ENCODE peak calls at places on chromosomes 16 and 17, in ten cellular contexts. One of them, this sample, is unnamed.

GRCh38 chr17:65813306-65813705 is 251.9 kb upstream of the AXIN2 start:
- DNase-seq in IMR-90: peak; percentile 6
- DNase-seq in left lung: no peak
- DNase-seq in cardiac fibroblast: no peak
- DNase-seq in heart right ventricle: no peak
- DNase-seq in mammary epithelial cell: no peak
- DNase-seq in CD8-positive, alpha-beta T cell: no peak
- DNase-seq in endothelial cell of umbilical vein: no peak
- DNase-seq in suprapubic skin: no peak
- DNase-seq in fibroblast of mammary gland: no peak
- DNase-seq in this sample: no peak

GRCh38 chr16:27363797-27364196 is 38.2 kb upstream of the IL21R start:
- DNase-seq in left lung: no peak
- DNase-seq in CD8-positive, alpha-beta T cell: no peak
- DNase-seq in fibroblast of mammary gland: peak; percentile 11
- DNase-seq in suprapubic skin: no peak
- DNase-seq in mammary epithelial cell: peak; percentile 29
- DNase-seq in cardiac fibroblast: no peak
- DNase-seq in endothelial cell of umbilical vein: peak; percentile 20
- DNase-seq in heart right ventricle: no peak
- DNase-seq in IMR-90: no peak
- DNase-seq in this sample: no peak

GRCh38 chr17:81666092-81666341 is 388 bp downstream of the OXLD1 start:
- DNase-seq in suprapubic skin: no peak
- DNase-seq in heart right ventricle: no peak
- DNase-seq in left lung: no peak
- DNase-seq in IMR-90: peak; percentile 9
- DNase-seq in mammary epithelial cell: no peak
- DNase-seq in endothelial cell of umbilical vein: no peak
- DNase-seq in CD8-positive, alpha-beta T cell: no peak
- DNase-seq in fibroblast of mammary gland: no peak
- DNase-seq in cardiac fibroblast: no peak
- DNase-seq in this sample: no peak

GRCh38 chr17:34979153-34979552 is 1.2 kb upstream of the LIG3 start:
- DNase-seq in cardiac fibroblast: no peak
- DNase-seq in heart right ventricle: no peak
- DNase-seq in left lung: no peak
- DNase-seq in suprapubic skin: no peak
- DNase-seq in mammary epithelial cell: no peak
- DNase-seq in fibroblast of mammary gland: no peak
- DNase-seq in IMR-90: no peak
- DNase-seq in CD8-positive, alpha-beta T cell: no peak
- DNase-seq in endothelial cell of umbilical vein: no peak
- DNase-seq in this sample: no peak

GRCh38 chr17:41329279-41329925 is 13.9 kb upstream of the KRTAP17-1 start:
- DNase-seq in fibroblast of mammary gland: peak; percentile 55
- DNase-seq in mammary epithelial cell: peak; percentile 52
- DNase-seq in suprapubic skin: peak; percentile 52
- DNase-seq in IMR-90: peak; percentile 56
- DNase-seq in heart right ventricle: peak; percentile 35
- DNase-seq in left lung: peak; percentile 74
- DNase-seq in endothelial cell of umbilical vein: peak; percentile 44
- DNase-seq in cardiac fibroblast: peak; percentile 43
- DNase-seq in CD8-positive, alpha-beta T cell: no peak
- DNase-seq in this sample: no peak

GRCh38 chr17:3799181-3799627 is 1.8 kb downstream of the ITGAE start:
- DNase-seq in suprapubic skin: no peak
- DNase-seq in mammary epithelial cell: no peak
- DNase-seq in endothelial cell of umbilical vein: no peak
- DNase-seq in heart right ventricle: no peak
- DNase-seq in left lung: no peak
- DNase-seq in IMR-90: no peak
- DNase-seq in cardiac fibroblast: no peak
- DNase-seq in CD8-positive, alpha-beta T cell: no peak
- DNase-seq in fibroblast of mammary gland: no peak
- DNase-seq in this sample: no peak

GRCh38 chr17:61285483-61286320 is 113.9 kb upstream of the TBX2 start:
- DNase-seq in heart right ventricle: peak; percentile 56
- DNase-seq in endothelial cell of umbilical vein: no peak
- DNase-seq in IMR-90: peak; percentile 98
- DNase-seq in CD8-positive, alpha-beta T cell: no peak
- DNase-seq in left lung: no peak
- DNase-seq in mammary epithelial cell: peak; percentile 60
- DNase-seq in cardiac fibroblast: peak; percentile 75
- DNase-seq in suprapubic skin: no peak
- DNase-seq in fibroblast of mammary gland: peak; percentile 99
- DNase-seq in this sample: no peak

GRCh38 chr17:8041980-8042379 is 3.1 kb downstream of the ALOX15B start:
- DNase-seq in suprapubic skin: no peak
- DNase-seq in left lung: no peak
- DNase-seq in fibroblast of mammary gland: peak; percentile 24
- DNase-seq in IMR-90: no peak
- DNase-seq in cardiac fibroblast: no peak
- DNase-seq in heart right ventricle: no peak
- DNase-seq in mammary epithelial cell: no peak
- DNase-seq in CD8-positive, alpha-beta T cell: no peak
- DNase-seq in endothelial cell of umbilical vein: no peak
- DNase-seq in this sample: no peak

GRCh38 chr17:82963104-82963950 is 116.1 kb upstream of the METRNL start:
- DNase-seq in fibroblast of mammary gland: peak; percentile 70
- DNase-seq in IMR-90: peak; percentile 77
- DNase-seq in cardiac fibroblast: peak; percentile 83
- DNase-seq in left lung: peak; percentile 93
- DNase-seq in CD8-positive, alpha-beta T cell: no peak
- DNase-seq in mammary epithelial cell: peak; percentile 17
- DNase-seq in suprapubic skin: peak; percentile 89
- DNase-seq in heart right ventricle: peak; percentile 82
- DNase-seq in endothelial cell of umbilical vein: peak; percentile 76
- DNase-seq in this sample: peak; percentile 89

GRCh38 chr16:4944333-4945281 is 7.7 kb upstream of the PPL start:
- DNase-seq in IMR-90: peak; percentile 97
- DNase-seq in endothelial cell of umbilical vein: peak; percentile 98
- DNase-seq in fibroblast of mammary gland: peak; percentile 98
- DNase-seq in heart right ventricle: peak; percentile 86
- DNase-seq in suprapubic skin: peak; percentile 96
- DNase-seq in cardiac fibroblast: peak; percentile 99
- DNase-seq in left lung: peak; percentile 95
- DNase-seq in mammary epithelial cell: peak; percentile 95
- DNase-seq in CD8-positive, alpha-beta T cell: no peak
- DNase-seq in this sample: peak; percentile 97

GRCh38 chr16:83940630-83941378 is 12.2 kb upstream of the OSGIN1 start:
- DNase-seq in mammary epithelial cell: no peak
- DNase-seq in left lung: peak; percentile 58
- DNase-seq in heart right ventricle: no peak
- DNase-seq in suprapubic skin: no peak
- DNase-seq in cardiac fibroblast: no peak
- DNase-seq in IMR-90: no peak
- DNase-seq in fibroblast of mammary gland: no peak
- DNase-seq in endothelial cell of umbilical vein: no peak
- DNase-seq in CD8-positive, alpha-beta T cell: no peak
- DNase-seq in this sample: no peak

GRCh38 chr16:69860233-69861231 is 90.6 kb upstream of the CLEC18A start:
- DNase-seq in mammary epithelial cell: no peak
- DNase-seq in suprapubic skin: no peak
- DNase-seq in heart right ventricle: no peak
- DNase-seq in endothelial cell of umbilical vein: no peak
- DNase-seq in IMR-90: no peak
- DNase-seq in CD8-positive, alpha-beta T cell: no peak
- DNase-seq in fibroblast of mammary gland: no peak
- DNase-seq in left lung: no peak
- DNase-seq in cardiac fibroblast: no peak
- DNase-seq in this sample: no peak

GRCh38 chr16:49811630-49812334 is 44.1 kb downstream of the ZNF423 start:
- DNase-seq in cardiac fibroblast: peak; percentile 45
- DNase-seq in CD8-positive, alpha-beta T cell: no peak
- DNase-seq in mammary epithelial cell: no peak
- DNase-seq in left lung: no peak
- DNase-seq in fibroblast of mammary gland: no peak
- DNase-seq in suprapubic skin: no peak
- DNase-seq in IMR-90: no peak
- DNase-seq in endothelial cell of umbilical vein: no peak
- DNase-seq in heart right ventricle: no peak
- DNase-seq in this sample: no peak

GRCh38 chr17:72404872-72405271 is 284.1 kb downstream of the SOX9 start:
- DNase-seq in left lung: no peak
- DNase-seq in suprapubic skin: no peak
- DNase-seq in endothelial cell of umbilical vein: no peak
- DNase-seq in fibroblast of mammary gland: peak; percentile 72
- DNase-seq in IMR-90: peak; percentile 86
- DNase-seq in mammary epithelial cell: no peak
- DNase-seq in heart right ventricle: no peak
- DNase-seq in cardiac fibroblast: peak; percentile 47
- DNase-seq in CD8-positive, alpha-beta T cell: no peak
- DNase-seq in this sample: no peak

GRCh38 chr17:62913971-62914370 is 52.1 kb upstream of the TANC2 start:
- DNase-seq in IMR-90: no peak
- DNase-seq in heart right ventricle: no peak
- DNase-seq in left lung: no peak
- DNase-seq in endothelial cell of umbilical vein: no peak
- DNase-seq in fibroblast of mammary gland: no peak
- DNase-seq in CD8-positive, alpha-beta T cell: no peak
- DNase-seq in mammary epithelial cell: no peak
- DNase-seq in suprapubic skin: no peak
- DNase-seq in cardiac fibroblast: no peak
- DNase-seq in this sample: no peak

GRCh38 chr17:8599351-8600011 is 31.0 kb downstream of the MYH10 start:
- DNase-seq in heart right ventricle: no peak
- DNase-seq in mammary epithelial cell: no peak
- DNase-seq in IMR-90: no peak
- DNase-seq in suprapubic skin: no peak
- DNase-seq in cardiac fibroblast: no peak
- DNase-seq in endothelial cell of umbilical vein: no peak
- DNase-seq in fibroblast of mammary gland: no peak
- DNase-seq in CD8-positive, alpha-beta T cell: no peak
- DNase-seq in left lung: no peak
- DNase-seq in this sample: no peak

GRCh38 chr16:49576173-49576494 is 202.5 kb downstream of the C16orf78 start:
- DNase-seq in cardiac fibroblast: no peak
- DNase-seq in mammary epithelial cell: no peak
- DNase-seq in CD8-positive, alpha-beta T cell: no peak
- DNase-seq in IMR-90: no peak
- DNase-seq in suprapubic skin: no peak
- DNase-seq in heart right ventricle: no peak
- DNase-seq in left lung: no peak
- DNase-seq in endothelial cell of umbilical vein: no peak
- DNase-seq in fibroblast of mammary gland: no peak
- DNase-seq in this sample: no peak

GRCh38 chr16:81997738-81998137 is 13.5 kb downstream of the SDR42E1 start:
- DNase-seq in cardiac fibroblast: peak; percentile 54
- DNase-seq in endothelial cell of umbilical vein: peak; percentile 90
- DNase-seq in CD8-positive, alpha-beta T cell: no peak
- DNase-seq in fibroblast of mammary gland: peak; percentile 57
- DNase-seq in IMR-90: peak; percentile 81
- DNase-seq in left lung: no peak
- DNase-seq in mammary epithelial cell: peak; percentile 69
- DNase-seq in suprapubic skin: no peak
- DNase-seq in heart right ventricle: no peak
- DNase-seq in this sample: no peak

GRCh38 chr16:1564325-1564724 is 30.9 kb downstream of the TMEM204 start:
- DNase-seq in mammary epithelial cell: no peak
- DNase-seq in cardiac fibroblast: no peak
- DNase-seq in suprapubic skin: no peak
- DNase-seq in endothelial cell of umbilical vein: no peak
- DNase-seq in left lung: no peak
- DNase-seq in IMR-90: no peak
- DNase-seq in heart right ventricle: no peak
- DNase-seq in CD8-positive, alpha-beta T cell: no peak
- DNase-seq in fibroblast of mammary gland: no peak
- DNase-seq in this sample: no peak
- TF ChIP-seq CTCF in mammary epithelial cell: peak; percentile 18
- TF ChIP-seq CTCF in cardiac fibroblast: peak; percentile 24
- TF ChIP-seq CTCF in suprapubic skin: no peak
- TF ChIP-seq CTCF in endothelial cell of umbilical vein: peak; percentile 48
- TF ChIP-seq CTCF in left lung: no peak
- TF ChIP-seq CTCF in IMR-90: peak; percentile 15
- TF ChIP-seq CTCF in heart right ventricle: peak; percentile 20
- TF ChIP-seq CTCF in CD8-positive, alpha-beta T cell: no peak
- TF ChIP-seq CTCF in fibroblast of mammary gland: peak; percentile 11
- TF ChIP-seq CTCF in this sample: no peak

GRCh38 chr16:813916-814412 is 13.4 kb upstream of the GNG13 start:
- DNase-seq in IMR-90: no peak
- DNase-seq in heart right ventricle: no peak
- DNase-seq in mammary epithelial cell: no peak
- DNase-seq in endothelial cell of umbilical vein: no peak
- DNase-seq in cardiac fibroblast: no peak
- DNase-seq in left lung: no peak
- DNase-seq in suprapubic skin: no peak
- DNase-seq in CD8-positive, alpha-beta T cell: no peak
- DNase-seq in fibroblast of mammary gland: no peak
- DNase-seq in this sample: no peak
- H3K4me3 ChIP-seq in IMR-90: no peak overlapping the region
- H3K4me3 ChIP-seq in heart right ventricle: no peak overlapping the region
- H3K4me3 ChIP-seq in mammary epithelial cell: no peak overlapping the region
- H3K4me3 ChIP-seq in endothelial cell of umbilical vein: no peak overlapping the region
- H3K4me3 ChIP-seq in cardiac fibroblast: no peak overlapping the region
- H3K4me3 ChIP-seq in left lung: no peak overlapping the region
- H3K4me3 ChIP-seq in suprapubic skin: peak overlapping the region; percentile 24
- H3K4me3 ChIP-seq in CD8-positive, alpha-beta T cell: no peak overlapping the region
- H3K4me3 ChIP-seq in fibroblast of mammary gland: no peak overlapping the region
- H3K4me3 ChIP-seq in this sample: no peak overlapping the region

GRCh38 chr16:23235176-23235575 is 52.6 kb downstream of the SCNN1G start:
- DNase-seq in mammary epithelial cell: no peak
- DNase-seq in left lung: no peak
- DNase-seq in heart right ventricle: no peak
- DNase-seq in fibroblast of mammary gland: no peak
- DNase-seq in CD8-positive, alpha-beta T cell: no peak
- DNase-seq in suprapubic skin: no peak
- DNase-seq in cardiac fibroblast: no peak
- DNase-seq in endothelial cell of umbilical vein: no peak
- DNase-seq in IMR-90: no peak
- DNase-seq in this sample: no peak
- TF ChIP-seq CTCF in mammary epithelial cell: no peak
- TF ChIP-seq CTCF in left lung: no peak
- TF ChIP-seq CTCF in heart right ventricle: no peak
- TF ChIP-seq CTCF in fibroblast of mammary gland: no peak
- TF ChIP-seq CTCF in CD8-positive, alpha-beta T cell: no peak
- TF ChIP-seq CTCF in suprapubic skin: no peak
- TF ChIP-seq CTCF in cardiac fibroblast: no peak
- TF ChIP-seq CTCF in endothelial cell of umbilical vein: no peak
- TF ChIP-seq CTCF in IMR-90: no peak
- TF ChIP-seq CTCF in this sample: no peak

DNA sequence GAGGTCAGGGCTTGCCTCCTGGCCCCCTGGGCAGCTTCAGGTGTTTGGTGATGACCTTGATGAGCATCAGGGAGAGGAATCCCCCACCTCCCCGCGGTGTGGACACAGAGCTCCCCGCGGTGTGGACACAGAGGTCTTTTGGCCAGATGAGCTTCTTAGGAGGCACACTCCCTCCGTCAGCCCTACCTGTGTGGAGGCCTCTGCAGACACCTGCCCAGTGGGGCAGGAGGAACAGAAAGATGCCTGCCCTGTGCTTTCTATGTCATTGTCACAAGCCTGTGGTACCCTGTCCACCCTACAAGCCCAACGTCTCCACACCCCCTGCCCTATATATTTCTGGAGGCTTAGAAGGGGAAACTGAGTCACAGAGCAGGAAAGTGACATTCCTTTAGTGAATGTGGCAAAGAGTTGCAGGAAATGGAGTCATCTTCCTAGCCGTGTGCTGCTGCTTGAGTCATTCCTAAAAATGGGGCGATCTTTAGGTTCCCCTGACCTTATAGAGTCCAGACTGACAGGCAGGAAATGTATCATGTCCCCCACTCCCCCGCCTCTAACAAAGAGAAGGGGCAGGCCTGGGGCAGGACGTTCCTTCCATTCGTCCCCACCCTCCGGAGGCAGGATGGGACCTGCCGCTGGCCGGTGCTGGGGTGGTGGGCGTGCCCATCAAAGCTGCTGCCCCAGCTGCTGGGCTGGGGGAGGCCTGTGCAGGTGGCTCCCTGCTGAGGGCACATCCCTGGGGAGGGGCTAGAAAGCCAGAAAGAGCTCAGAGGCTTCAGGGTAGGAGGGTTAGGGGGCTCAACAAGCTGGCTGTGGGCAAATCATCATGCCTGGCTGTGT is 987 bp upstream of the C16orf74 start:
- DNase-seq in IMR-90: peak; percentile 58
- DNase-seq in mammary epithelial cell: peak; percentile 88
- DNase-seq in left lung: no peak
- DNase-seq in heart right ventricle: no peak
- DNase-seq in endothelial cell of umbilical vein: peak; percentile 53
- DNase-seq in CD8-positive, alpha-beta T cell: no peak
- DNase-seq in fibroblast of mammary gland: no peak
- DNase-seq in suprapubic skin: no peak
- DNase-seq in cardiac fibroblast: no peak
- DNase-seq in this sample: no peak
- H3K4me3 ChIP-seq in IMR-90: no peak overlapping the region
- H3K4me3 ChIP-seq in mammary epithelial cell: peak overlapping the region; percentile 50
- H3K4me3 ChIP-seq in left lung: no peak overlapping the region
- H3K4me3 ChIP-seq in heart right ventricle: no peak overlapping the region
- H3K4me3 ChIP-seq in endothelial cell of umbilical vein: peak overlapping the region; percentile 20
- H3K4me3 ChIP-seq in CD8-positive, alpha-beta T cell: no peak overlapping the region
- H3K4me3 ChIP-seq in fibroblast of mammary gland: no peak overlapping the region
- H3K4me3 ChIP-seq in suprapubic skin: no peak overlapping the region
- H3K4me3 ChIP-seq in cardiac fibroblast: peak overlapping the region; percentile 62
- H3K4me3 ChIP-seq in this sample: peak overlapping the region; percentile 76

This sample was measured in ascending aorta.